ENCODE peak calls at places on chromosome 10, in ten cellular contexts. P is ovary, B is SK-N-SH, R is tibial nerve, D is A549, K is suprapubic skin, S is H1, C is stomach, U is transverse colon, M is HepG2. H is an unnamed sample.

GRCh38 chr10:50336140-50336539 is 84.8 kb upstream of the ASAH2 start:
- DNase-seq in P (no peak), B (no peak), R (no peak), D (no peak), K (no peak), S (no peak), C (no peak), U (no peak), M (no peak), H (no peak)

GRCh38 chr10:110903280-110904278 is 15.4 kb downstream of the BBIP1 start:
- DNase-seq in P (no peak), B (no peak), R (no peak), D (no peak), K (no peak), S (no peak), C (no peak), U (no peak), M (no peak), H (no peak)

GRCh38 chr10:78566216-78567135 is 502.3 kb upstream of the ZMIZ1 start:
- DNase-seq in P (no peak), B (peak; percentile 36), R (no peak), D (no peak), K (no peak), S (no peak), C (no peak), U (no peak), M (no peak), H (peak; percentile 60)

GRCh38 chr10:37856881-37857286 is 526 bp downstream of the ZNF248 start:
- DNase-seq in P (peak; percentile 52), B (peak; percentile 41), R (no peak), D (no peak), K (no peak), S (no peak), C (peak; percentile 27), U (peak; percentile 31), M (no peak), H (peak; percentile 71)

GRCh38 chr10:110357252-110357780 is 52.6 kb upstream of the SMNDC1 start:
- DNase-seq in P (peak; percentile 64), B (no peak), R (no peak), D (no peak), K (no peak), S (no peak), C (no peak), U (peak; percentile 45), M (peak; percentile 30), H (no peak)

GRCh38 chr10:62924344-62924748 is 108.2 kb upstream of the EGR2 start:
- DNase-seq in P (no peak), B (peak; percentile 23), R (no peak), D (no peak), K (no peak), S (peak; percentile 63), C (no peak), U (peak; percentile 14), M (no peak), H (no peak)

GRCh38 chr10:44830022-44830421 is 81.1 kb upstream of the TMEM72 start:
- DNase-seq in P (no peak), B (no peak), R (no peak), D (no peak), K (no peak), S (no peak), C (no peak), U (no peak), M (no peak), H (no peak)

GRCh38 chr10:19958787-19959186 is 142.6 kb downstream of the PLXDC2 start:
- DNase-seq in P (no peak), B (no peak), R (no peak), D (no peak), K (no peak), S (no peak), C (no peak), U (no peak), M (no peak), H (no peak)

GRCh38 chr10:72321248-72322029 is 33.3 kb downstream of the DNAJB12 start:
- DNase-seq in P (peak; percentile 46), B (no peak), R (no peak), D (no peak), K (no peak), S (no peak), C (no peak), U (no peak), M (no peak), H (no peak)

GRCh38 chr10:36280396-36280795 is 638.3 kb upstream of the FZD8 start:
- DNase-seq in P (no peak), B (no peak), R (no peak), D (peak; percentile 9), K (no peak), S (no peak), C (no peak), U (no peak), M (no peak), H (no peak)

GRCh38 chr10:117477241-117477947 is 65.2 kb upstream of the EMX2 start:
- DNase-seq in P (no peak), B (no peak), R (no peak), D (no peak), K (no peak), S (no peak), C (no peak), U (no peak), M (no peak), H (peak; percentile 84)

GRCh38 chr10:69911571-69912528 is 110.1 kb downstream of the COL13A1 start:
- DNase-seq in P (peak; percentile 64), B (no peak), R (no peak), D (no peak), K (no peak), S (no peak), C (peak; percentile 55), U (no peak), M (no peak), H (peak; percentile 83)

GRCh38 chr10:69913586-69913985 is 111.9 kb downstream of the COL13A1 start:
- DNase-seq in P (peak; percentile 40), B (no peak), R (no peak), D (no peak), K (no peak), S (no peak), C (no peak), U (no peak), M (no peak), H (no peak)

GRCh38 chr10:69908071-69908470 is 106.4 kb downstream of the COL13A1 start:
- DNase-seq in P (no peak), B (no peak), R (no peak), D (no peak), K (no peak), S (no peak), C (no peak), U (no peak), M (no peak), H (no peak)

GRCh38 chr10:69912584-69912983 is 110.9 kb downstream of the COL13A1 start:
- DNase-seq in P (peak; percentile 71), B (no peak), R (no peak), D (no peak), K (no peak), S (no peak), C (peak; percentile 47), U (peak; percentile 55), M (no peak), H (no peak)

GRCh38 chr10:69910566-69910965 is 108.9 kb downstream of the COL13A1 start:
- DNase-seq in P (no peak), B (no peak), R (no peak), D (no peak), K (no peak), S (no peak), C (no peak), U (no peak), M (no peak), H (no peak)
- TF ChIP-seq EP300 in P (no peak), B (no peak), R (no peak), D (no peak), K (no peak), S (no peak), C (no peak), U (no peak), M (no peak), H (no peak)

DNA sequence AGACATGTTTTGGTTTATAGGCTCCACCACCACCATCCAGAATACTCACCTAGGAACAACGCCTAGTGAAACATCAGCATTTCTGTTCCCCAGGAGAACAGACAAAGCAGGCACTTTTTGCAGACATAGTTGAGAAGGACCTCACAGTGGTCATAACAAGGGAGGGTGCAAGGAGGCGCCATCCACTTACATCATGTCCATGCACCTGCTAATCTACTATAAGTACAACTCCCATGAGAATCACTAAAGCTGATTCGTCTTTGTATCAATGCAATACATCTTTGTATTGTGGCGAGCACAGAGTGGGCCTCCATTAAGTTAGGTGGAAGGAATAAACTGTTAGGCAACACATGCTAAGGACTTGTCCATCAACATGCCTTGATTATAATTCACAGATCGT is 207.1 kb downstream of the KCNMA1 start:
- DNase-seq in P (no peak), B (no peak), R (no peak), D (no peak), K (no peak), S (no peak), C (no peak), U (no peak), M (no peak), H (no peak)
- TF ChIP-seq CTCF in P (no peak), B (no peak), R (no peak), D (no peak), K (no peak), S (peak; percentile 34), C (no peak), U (no peak), M (no peak), H (no peak)

DNA sequence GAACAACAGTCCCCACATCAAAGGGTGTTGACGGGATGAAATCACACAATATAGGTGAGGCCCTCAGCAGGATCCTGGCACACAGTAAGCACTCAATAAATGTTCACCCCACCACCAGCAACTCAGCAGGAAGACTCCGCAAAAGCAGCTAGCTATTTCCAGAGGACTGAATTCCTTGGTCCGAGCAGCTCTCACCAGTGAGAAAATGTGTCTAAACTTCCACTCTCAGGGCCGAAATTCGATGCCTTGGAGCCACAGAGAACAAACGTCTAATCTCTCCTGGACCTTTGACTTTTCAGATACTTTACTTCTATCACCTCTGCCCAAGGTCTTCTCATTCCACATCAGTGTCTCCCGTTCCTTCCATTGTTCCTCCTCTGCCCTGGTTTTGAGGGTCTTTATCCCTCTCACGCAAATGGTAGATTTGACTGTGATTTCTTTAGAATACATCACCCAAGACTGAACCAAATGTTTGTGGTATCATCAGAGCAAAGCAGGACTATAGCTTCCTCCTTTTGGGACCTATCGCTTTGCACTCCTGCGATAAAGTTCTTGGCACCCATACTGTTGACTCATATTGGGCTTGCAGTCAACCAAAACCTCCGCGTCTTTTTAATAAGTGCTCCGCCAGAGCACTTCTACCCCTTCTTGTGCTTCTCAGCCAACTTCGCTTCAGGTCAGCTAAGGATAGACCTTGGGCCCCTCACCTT is 903 bp upstream of the NT5C2 start:
- DNase-seq in P (no peak), B (peak; percentile 16), R (no peak), D (no peak), K (no peak), S (no peak), C (peak; percentile 35), U (no peak), M (no peak), H (no peak)
- H3K4me3 ChIP-seq in P (no peak overlapping the region), B (no peak overlapping the region), R (peak overlapping the region; percentile 99), D (peak overlapping the region; percentile 79), K (peak overlapping the region; percentile 100), S (peak overlapping the region; percentile 90), C (peak overlapping the region; percentile 92), U (no peak overlapping the region), M (peak overlapping the region; percentile 98), H (no peak overlapping the region)

DNA sequence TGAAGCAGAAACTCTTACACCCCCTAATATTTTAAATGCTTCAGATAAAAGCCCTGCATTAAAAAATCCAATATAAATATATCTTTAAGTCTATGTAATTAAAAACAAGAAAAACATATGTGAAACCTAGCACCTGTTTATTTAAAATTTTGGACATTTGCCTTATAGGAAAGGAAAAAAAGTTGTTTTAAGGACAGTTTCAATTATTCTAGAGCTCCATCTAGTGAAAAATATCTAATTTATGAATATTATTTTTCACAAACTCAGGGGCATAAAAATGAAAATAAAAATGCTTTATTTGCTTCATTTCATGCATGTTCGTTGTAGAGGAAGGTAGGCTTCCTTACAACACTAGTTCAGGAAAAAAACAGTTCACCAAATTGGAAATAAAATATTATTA is 26.1 kb downstream of the ENKUR start:
- DNase-seq in P (no peak), B (no peak), R (no peak), D (no peak), K (no peak), S (no peak), C (no peak), U (no peak), M (no peak), H (no peak)
- TF ChIP-seq EP300 in P (no peak), B (no peak), R (no peak), D (no peak), K (no peak), S (no peak), C (no peak), U (no peak), M (no peak), H (no peak)

H was measured in sigmoid colon.